ENCODE peak calls at places on chromosomes 16 and 17, in seven cellular contexts. T is GM23248, K is A549, A is GM12878, Q is H9, O is MM.1S, F is mesendoderm. J is an unnamed sample.

GRCh38 chr16:29926675-29927522 is 873 bp upstream of the KCTD13 start:
- DNase-seq in T (peak; percentile 69), K (peak; percentile 35), A (no peak), Q (no peak), O (no peak), F (no peak), J (no peak)

GRCh38 chr17:17048106-17048505 is 5.8 kb downstream of the MPRIP start:
- DNase-seq in T (no peak), K (no peak), A (no peak), Q (peak; percentile 22), O (no peak), F (no peak), J (no peak)

GRCh38 chr17:32909787-32910369 is 18.1 kb upstream of the TMEM98 start:
- DNase-seq in T (peak; percentile 91), K (peak; percentile 83), A (peak; percentile 46), Q (peak; percentile 90), O (peak; percentile 80), F (peak; percentile 94), J (peak; percentile 62)

GRCh38 chr17:44935116-44935515 is 12.5 kb downstream of the KIF18B start:
- DNase-seq in T (no peak), K (no peak), A (no peak), Q (peak; percentile 21), O (no peak), F (no peak), J (no peak)

GRCh38 chr17:31489295-31490018 is 98.0 kb downstream of the RAB11FIP4 start:
- DNase-seq in T (no peak), K (no peak), A (no peak), Q (peak; percentile 96), O (no peak), F (peak; percentile 93), J (no peak)

GRCh38 chr16:24673155-24673554 is 56.3 kb upstream of the TNRC6A start:
- DNase-seq in T (no peak), K (no peak), A (no peak), Q (no peak), O (no peak), F (no peak), J (no peak)

GRCh38 chr16:381788-382717 is at the start of gene PGAP6:
- DNase-seq in T (peak; percentile 84), K (no peak), A (no peak), Q (no peak), O (peak; percentile 76), F (no peak), J (peak; percentile 83)

GRCh38 chr16:56199164-56199563 is 7.9 kb downstream of the GNAO1 start:
- DNase-seq in T (no peak), K (no peak), A (peak; percentile 39), Q (no peak), O (no peak), F (no peak), J (peak; percentile 11)

GRCh38 chr17:2087597-2088211 is 32.8 kb downstream of the HIC1 start:
- DNase-seq in T (peak; percentile 54), K (no peak), A (peak; percentile 79), Q (no peak), O (peak; percentile 38), F (no peak), J (peak; percentile 30)

GRCh38 chr16:817001-817906 is 16.7 kb upstream of the GNG13 start:
- DNase-seq in T (peak; percentile 28), K (no peak), A (no peak), Q (no peak), O (no peak), F (no peak), J (no peak)

GRCh38 chr17:50047488-50048126 is 8.3 kb upstream of the ITGA3 start:
- DNase-seq in T (peak; percentile 87), K (no peak), A (no peak), Q (peak; percentile 44), O (no peak), F (peak; percentile 66), J (no peak)

GRCh38 chr16:66523861-66524354 is 26.0 kb downstream of the TK2 start:
- DNase-seq in T (no peak), K (no peak), A (no peak), Q (no peak), O (peak; percentile 90), F (no peak), J (peak; percentile 88)

GRCh38 chr17:57257213-57257873 is 1.0 kb downstream of the MSI2 start:
- DNase-seq in T (peak; percentile 29), K (no peak), A (no peak), Q (no peak), O (peak; percentile 33), F (no peak), J (peak; percentile 39)

GRCh38 chr17:36602924-36603384 is 1.6 kb downstream of the MRM1 start:
- DNase-seq in T (peak; percentile 71), K (peak; percentile 78), A (peak; percentile 54), Q (peak; percentile 79), O (peak; percentile 71), F (peak; percentile 88), J (peak; percentile 82)

GRCh38 chr16:56787185-56787584 is 57.3 kb downstream of the NUP93 start:
- DNase-seq in T (no peak), K (no peak), A (no peak), Q (peak; percentile 32), O (no peak), F (peak; percentile 83), J (no peak)

GRCh38 chr16:83966153-83966696 is 1.8 kb upstream of the NECAB2 start:
- DNase-seq in T (no peak), K (no peak), A (no peak), Q (no peak), O (no peak), F (no peak), J (no peak)

GRCh38 chr17:16287563-16288027 is 65.7 kb downstream of the CENPV start:
- DNase-seq in T (peak; percentile 61), K (no peak), A (peak; percentile 80), Q (no peak), O (no peak), F (no peak), J (peak; percentile 68)

GRCh38 chr17:27457731-27458523 is 1.7 kb downstream of the KSR1 start:
- DNase-seq in T (peak; percentile 41), K (peak; percentile 44), A (no peak), Q (no peak), O (no peak), F (peak; percentile 62), J (no peak)

GRCh38 chr17:4870850-4871249 is 28.5 kb upstream of the C17orf107 start:
- DNase-seq in T (no peak), K (no peak), A (no peak), Q (no peak), O (no peak), F (no peak), J (no peak)

GRCh38 chr17:70060415-70060814 is 14.6 kb upstream of the KCNJ16 start:
- DNase-seq in T (no peak), K (no peak), A (no peak), Q (no peak), O (no peak), F (no peak), J (no peak)

GRCh38 chr16:67663151-67663876 is 2.6 kb downstream of the PARD6A start:
- DNase-seq in T (peak; percentile 53), K (peak; percentile 71), A (no peak), Q (peak; percentile 79), O (no peak), F (peak; percentile 64), J (peak; percentile 35)

GRCh38 chr17:81683208-81683583 is 401 bp downstream of the ARL16 start:
- DNase-seq in T (peak; percentile 55), K (no peak), A (no peak), Q (no peak), O (no peak), F (no peak), J (no peak)

GRCh38 chr16:2515180-2515803 is 1.5 kb downstream of the ATP6V0C start:
- DNase-seq in T (peak; percentile 72), K (no peak), A (no peak), Q (no peak), O (no peak), F (no peak), J (no peak)

GRCh38 chr16:87180069-87180468 is 137.1 kb downstream of the C16orf95 start:
- DNase-seq in T (no peak), K (no peak), A (no peak), Q (no peak), O (no peak), F (no peak), J (no peak)
- H3K4me2 ChIP-seq in T (no peak overlapping the region), K (peak overlapping the region; percentile 36), A (no peak overlapping the region), Q (no peak overlapping the region), O (no peak overlapping the region), F (no peak overlapping the region), J (no peak overlapping the region)

GRCh38 chr17:78898075-78898836 is 4.7 kb downstream of the CEP295NL start:
- DNase-seq in T (peak; percentile 43), K (no peak), A (no peak), Q (no peak), O (no peak), F (no peak), J (no peak)
- H3K4me1 ChIP-seq in T (peaks cover 23% of the 10 kb centered on the region), K (peaks cover 9% of the 10 kb centered on the region), A (no peaks in the 10 kb centered on the region), Q (peaks cover 1% of the 10 kb centered on the region), O (peaks cover 14% of the 10 kb centered on the region), F (no peaks in the 10 kb centered on the region), J (no peaks in the 10 kb centered on the region)

GRCh38 chr16:58418026-58418425 is 25.8 kb downstream of the GINS3 start:
- DNase-seq in T (no peak), K (no peak), A (no peak), Q (no peak), O (no peak), F (no peak), J (peak; percentile 55)
- H3K4me2 ChIP-seq in T (no peak overlapping the region), K (no peak overlapping the region), A (peak overlapping the region; percentile 4), Q (no peak overlapping the region), O (no peak overlapping the region), F (no peak overlapping the region), J (peak overlapping the region; percentile 72)

GRCh38 chr17:8160741-8161221 is 2.0 kb downstream of the VAMP2 start:
- DNase-seq in T (no peak), K (no peak), A (no peak), Q (no peak), O (no peak), F (no peak), J (no peak)
- H3K4me1 ChIP-seq in T (peaks cover 36% of the 10 kb centered on the region), K (peaks cover 44% of the 10 kb centered on the region), A (peaks cover 34% of the 10 kb centered on the region), Q (peaks cover 3% of the 10 kb centered on the region), O (peaks cover 17% of the 10 kb centered on the region), F (peaks cover 14% of the 10 kb centered on the region), J (peaks cover 52% of the 10 kb centered on the region)

DNA sequence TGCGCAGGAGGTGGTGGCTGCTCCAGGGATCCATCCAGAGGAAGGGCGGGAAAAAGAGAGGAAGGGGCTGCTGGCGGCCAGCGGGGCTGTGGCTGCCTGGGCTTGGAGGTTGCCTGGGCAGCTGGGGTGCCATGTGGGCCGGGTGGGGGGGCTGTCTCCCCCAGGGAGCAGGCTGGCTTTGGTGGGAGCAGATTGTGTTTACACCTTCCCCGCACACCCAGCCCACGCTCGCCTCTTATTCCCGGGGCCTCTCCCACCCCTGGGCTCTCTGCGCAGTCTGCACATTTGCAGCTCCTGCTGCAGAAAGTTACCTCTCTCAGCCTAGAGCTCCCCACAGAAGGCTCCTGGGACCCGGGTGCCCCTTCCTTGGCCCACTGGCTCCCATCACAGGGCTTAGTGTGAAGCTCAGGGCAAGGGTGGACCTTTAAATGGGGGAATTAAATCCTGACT is 5.1 kb downstream of the PRCD start:
- DNase-seq in T (no peak), K (no peak), A (no peak), Q (no peak), O (no peak), F (no peak), J (no peak)
- H3K4me2 ChIP-seq in T (no peak overlapping the region), K (no peak overlapping the region), A (no peak overlapping the region), Q (no peak overlapping the region), O (no peak overlapping the region), F (no peak overlapping the region), J (no peak overlapping the region)

J was measured in OCI-LY7.